ENCODE peak calls at places on chromosome 4, in nine cellular contexts. P is T follicular helper cell; I is posterior cingulate gyrus; F is RPMI8226; Q is CD8-positive, alpha-beta T cell; M is GM12891; R is tibial artery; Z is heart right ventricle; B is M059J. U is an unnamed sample.

GRCh38 chr4:123398151-123398802 is 1.7 kb downstream of the SPRY1 start:
- DNase-seq in P (peak), I (peak), F (peak), Q (peak), M (peak), R (peak), Z (peak), B (peak), U (peak)

GRCh38 chr4:1085404-1085799 is 28.0 kb downstream of the RNF212 start:
- DNase-seq in P (no peak), I (peak), F (no peak), Q (no peak), M (no peak), R (no peak), Z (no peak), B (no peak), U (no peak)

GRCh38 chr4:74627516-74627915 is 166.8 kb downstream of the BTC start:
- DNase-seq in P (no peak), I (no peak), F (no peak), Q (no peak), M (no peak), R (no peak), Z (no peak), B (no peak), U (no peak)

GRCh38 chr4:79585834-79586233 is 177.8 kb upstream of the GK2 start:
- DNase-seq in P (no peak), I (no peak), F (no peak), Q (no peak), M (no peak), R (no peak), Z (no peak), B (no peak), U (no peak)

GRCh38 chr4:185359767-185360446 is 35.8 kb downstream of the LRP2BP start:
- DNase-seq in P (no peak), I (no peak), F (no peak), Q (no peak), M (no peak), R (no peak), Z (no peak), B (peak), U (no peak)

GRCh38 chr4:11748169-11748872 is 319.6 kb upstream of the HS3ST1 start:
- DNase-seq in P (no peak), I (no peak), F (peak), Q (no peak), M (no peak), R (no peak), Z (no peak), B (peak), U (peak)

GRCh38 chr4:186840222-186840701 is 116.6 kb upstream of the FAT1 start:
- DNase-seq in P (no peak), I (no peak), F (no peak), Q (no peak), M (no peak), R (peak), Z (peak), B (peak), U (no peak)

GRCh38 chr4:55184600-55185523 is 59.5 kb upstream of the KDR start:
- DNase-seq in P (peak), I (no peak), F (peak), Q (peak), M (peak), R (no peak), Z (no peak), B (peak), U (no peak)

GRCh38 chr4:140427104-140427918 is at the start of gene CLGN:
- DNase-seq in P (peak), I (peak), F (peak), Q (peak), M (peak), R (peak), Z (peak), B (peak), U (peak)

GRCh38 chr4:107548211-107548905 is 171.7 kb downstream of the PAPSS1 start:
- DNase-seq in P (no peak), I (no peak), F (no peak), Q (no peak), M (no peak), R (no peak), Z (no peak), B (peak), U (no peak)

GRCh38 chr4:15868816-15869413 is 69.6 kb downstream of the FGFBP1 start:
- DNase-seq in P (no peak), I (no peak), F (no peak), Q (no peak), M (no peak), R (no peak), Z (no peak), B (no peak), U (no peak)

GRCh38 chr4:66766557-66766956 is 778.7 kb downstream of the CENPC start:
- DNase-seq in P (no peak), I (no peak), F (no peak), Q (no peak), M (no peak), R (no peak), Z (no peak), B (no peak), U (no peak)

GRCh38 chr4:93749351-93749761 is 79.2 kb upstream of the ATOH1 start:
- DNase-seq in P (no peak), I (no peak), F (no peak), Q (no peak), M (peak), R (no peak), Z (no peak), B (no peak), U (no peak)

GRCh38 chr4:17854076-17854475 is 43.3 kb downstream of the NCAPG start:
- DNase-seq in P (no peak), I (no peak), F (no peak), Q (no peak), M (no peak), R (no peak), Z (no peak), B (no peak), U (no peak)

GRCh38 chr4:79042079-79042674 is 102.9 kb upstream of the PAQR3 start:
- DNase-seq in P (no peak), I (no peak), F (peak), Q (no peak), M (no peak), R (no peak), Z (peak), B (peak), U (peak)

GRCh38 chr4:41280010-41280409 is 23.3 kb downstream of the UCHL1 start:
- DNase-seq in P (no peak), I (no peak), F (no peak), Q (no peak), M (no peak), R (no peak), Z (no peak), B (no peak), U (no peak)

GRCh38 chr4:110840221-110840654 is 217.4 kb upstream of the PITX2 start:
- DNase-seq in P (no peak), I (no peak), F (no peak), Q (no peak), M (no peak), R (no peak), Z (no peak), B (peak), U (no peak)

GRCh38 chr4:306551-306961 is 1.3 kb upstream of the ZNF732 start:
- DNase-seq in P (no peak), I (no peak), F (peak), Q (no peak), M (no peak), R (no peak), Z (no peak), B (no peak), U (no peak)

GRCh38 chr4:42673084-42673429 is 16.2 kb upstream of the ATP8A1 start:
- DNase-seq in P (no peak), I (peak), F (no peak), Q (peak), M (no peak), R (peak), Z (peak), B (peak), U (peak)

GRCh38 chr4:10977534-10977933 is 293.0 kb upstream of the CLNK start:
- DNase-seq in P (no peak), I (no peak), F (peak), Q (no peak), M (no peak), R (no peak), Z (no peak), B (no peak), U (no peak)

GRCh38 chr4:94403735-94404134 is 48.0 kb upstream of the PDLIM5 start:
- DNase-seq in P (no peak), I (no peak), F (no peak), Q (no peak), M (no peak), R (peak), Z (peak), B (no peak), U (no peak)

GRCh38 chr4:98522603-98523395 is 135.6 kb downstream of the TSPAN5 start:
- DNase-seq in P (no peak), I (no peak), F (no peak), Q (no peak), M (no peak), R (no peak), Z (no peak), B (peak), U (peak)

GRCh38 chr4:26930964-26931363 is 70.3 kb downstream of the STIM2 start:
- DNase-seq in P (no peak), I (no peak), F (no peak), Q (no peak), M (no peak), R (no peak), Z (no peak), B (no peak), U (no peak)

GRCh38 chr4:54015421-54016065 is 48.9 kb downstream of the CHIC2 start:
- DNase-seq in P (no peak), I (no peak), F (no peak), Q (no peak), M (no peak), R (no peak), Z (no peak), B (no peak), U (no peak)

GRCh38 chr4:130545596-130545995 is 1449.6 kb downstream of the C4orf33 start:
- DNase-seq in P (no peak), I (no peak), F (no peak), Q (no peak), M (no peak), R (no peak), Z (no peak), B (no peak), U (no peak)

GRCh38 chr4:150906987-150907633 is 108.0 kb downstream of the LRBA start:
- DNase-seq in P (no peak), I (no peak), F (no peak), Q (no peak), M (no peak), R (no peak), Z (peak), B (no peak), U (no peak)

GRCh38 chr4:119932277-119932676 is 134.4 kb downstream of the MAD2L1 start:
- DNase-seq in P (no peak), I (no peak), F (no peak), Q (no peak), M (no peak), R (no peak), Z (no peak), B (no peak), U (no peak)

GRCh38 chr4:155569960-155570515 is 96.6 kb upstream of the GUCY1A1 start:
- DNase-seq in P (no peak), I (no peak), F (no peak), Q (no peak), M (no peak), R (no peak), Z (no peak), B (peak), U (no peak)

GRCh38 chr4:73726000-73726399 is 14.4 kb upstream of the CXCL8 start:
- DNase-seq in P (no peak), I (no peak), F (no peak), Q (no peak), M (no peak), R (no peak), Z (no peak), B (peak), U (peak)

GRCh38 chr4:115918149-115918548 is 804.7 kb upstream of the NDST4 start:
- DNase-seq in P (no peak), I (no peak), F (no peak), Q (no peak), M (no peak), R (no peak), Z (no peak), B (no peak), U (no peak)

GRCh38 chr4:188197566-188197965 is 58.3 kb downstream of the TRIML1 start:
- DNase-seq in P (no peak), I (no peak), F (no peak), Q (no peak), M (no peak), R (no peak), Z (no peak), B (no peak), U (no peak)

GRCh38 chr4:116885579-116885978 is 199.8 kb downstream of the TRAM1L1 start:
- DNase-seq in P (no peak), I (no peak), F (no peak), Q (no peak), M (no peak), R (no peak), Z (no peak), B (no peak), U (no peak)

GRCh38 chr4:155759372-155760252 is 791 bp downstream of the GUCY1B1 start:
- DNase-seq in P (no peak), I (peak), F (no peak), Q (no peak), M (peak), R (peak), Z (peak), B (peak), U (peak)

GRCh38 chr4:4754641-4755040 is 104.8 kb upstream of the MSX1 start:
- DNase-seq in P (no peak), I (no peak), F (no peak), Q (no peak), M (no peak), R (no peak), Z (no peak), B (no peak), U (no peak)

GRCh38 chr4:41728571-41728908 is 20.0 kb downstream of the PHOX2B start:
- DNase-seq in P (no peak), I (no peak), F (no peak), Q (no peak), M (no peak), R (no peak), Z (no peak), B (peak), U (no peak)

GRCh38 chr4:99507762-99508161 is 3.1 kb upstream of the C4orf17 start:
- DNase-seq in P (no peak), I (no peak), F (no peak), Q (peak), M (no peak), R (no peak), Z (no peak), B (peak), U (peak)

GRCh38 chr4:56371426-56372220 is 15.7 kb downstream of the AASDH start:
- DNase-seq in P (no peak), I (no peak), F (no peak), Q (no peak), M (no peak), R (no peak), Z (no peak), B (no peak), U (no peak)

GRCh38 chr4:169971456-169972015 is 54.7 kb downstream of the MFAP3L start:
- DNase-seq in P (no peak), I (no peak), F (no peak), Q (no peak), M (no peak), R (peak), Z (no peak), B (no peak), U (peak)

U was measured in mammary epithelial cell.